ENCODE peak calls at places on chromosomes 4 and X, in five cellular contexts. O is GM12878, T is K562, R is H1, H is HepG2. X is an unnamed sample.

GRCh38 chr4:111398906-111399330 is 746.3 kb upstream of the FAM241A start:
- DNase-seq in O (no peak), T (no peak), R (no peak), H (no peak), X (no peak)

GRCh38 chr4:140238353-140239041 is 84.5 kb upstream of the MAML3 start:
- DNase-seq in O (no peak), T (no peak), R (no peak), H (no peak), X (no peak)

GRCh38 chrX:41600266-41600665 is 88.5 kb upstream of the GPR34 start:
- DNase-seq in O (no peak), T (no peak), R (no peak), H (no peak), X (no peak)

GRCh38 chrX:40663880-40664630 is 16.7 kb upstream of the CXorf38 start:
- DNase-seq in O (no peak), T (peak; percentile 15), R (no peak), H (no peak), X (peak; percentile 39)

GRCh38 chr4:121633642-121634041 is 63.1 kb downstream of the ANXA5 start:
- DNase-seq in O (no peak), T (no peak), R (no peak), H (no peak), X (no peak)

GRCh38 chr4:125703443-125703842 is 388.7 kb downstream of the FAT4 start:
- DNase-seq in O (no peak), T (no peak), R (no peak), H (no peak), X (no peak)

GRCh38 chrX:134999469-134999868 is 8.7 kb downstream of the SMIM10 start:
- DNase-seq in O (peak; percentile 2), T (no peak), R (no peak), H (peak; percentile 44), X (peak; percentile 54)

GRCh38 chr4:25253072-25253447 is 19.2 kb downstream of the PI4K2B start:
- DNase-seq in O (no peak), T (no peak), R (no peak), H (no peak), X (no peak)

GRCh38 chr4:98658287-98659105 is at the start of gene TSPAN5:
- DNase-seq in O (no peak), T (peak; percentile 76), R (no peak), H (peak; percentile 12), X (peak; percentile 73)

GRCh38 chrX:53440631-53441517 is 6.7 kb upstream of the HSD17B10 start:
- DNase-seq in O (no peak), T (no peak), R (no peak), H (peak; percentile 20), X (peak; percentile 37)

GRCh38 chrX:123803331-123803983 is 56.4 kb upstream of the XIAP start:
- DNase-seq in O (no peak), T (peak; percentile 75), R (no peak), H (peak; percentile 97), X (peak; percentile 95)

GRCh38 chr4:186948361-186949291 is 225.0 kb upstream of the FAT1 start:
- DNase-seq in O (no peak), T (no peak), R (no peak), H (no peak), X (peak; percentile 9)

GRCh38 chr4:8775121-8775520 is 96.5 kb downstream of the HMX1 start:
- DNase-seq in O (no peak), T (no peak), R (no peak), H (no peak), X (no peak)

GRCh38 chrX:70201732-70202131 is 24.4 kb downstream of the DGAT2L6 start:
- DNase-seq in O (no peak), T (no peak), R (no peak), H (no peak), X (no peak)

GRCh38 chr4:184838249-184839074 is 12.7 kb upstream of the ACSL1 start:
- DNase-seq in O (no peak), T (peak; percentile 40), R (no peak), H (peak; percentile 98), X (peak; percentile 77)

GRCh38 chr4:76087007-76087769 is 12.7 kb downstream of the ART3 start:
- DNase-seq in O (no peak), T (peak; percentile 62), R (peak; percentile 59), H (peak; percentile 86), X (peak; percentile 56)

GRCh38 chr4:76084542-76084941 is 10.0 kb downstream of the ART3 start:
- DNase-seq in O (no peak), T (no peak), R (no peak), H (no peak), X (no peak)

GRCh38 chr4:76088719-76089118 is 14.2 kb downstream of the ART3 start:
- DNase-seq in O (no peak), T (no peak), R (no peak), H (no peak), X (no peak)

GRCh38 chr4:76078033-76078613 is 3.6 kb downstream of the ART3 start:
- DNase-seq in O (no peak), T (no peak), R (no peak), H (no peak), X (no peak)

DNA sequence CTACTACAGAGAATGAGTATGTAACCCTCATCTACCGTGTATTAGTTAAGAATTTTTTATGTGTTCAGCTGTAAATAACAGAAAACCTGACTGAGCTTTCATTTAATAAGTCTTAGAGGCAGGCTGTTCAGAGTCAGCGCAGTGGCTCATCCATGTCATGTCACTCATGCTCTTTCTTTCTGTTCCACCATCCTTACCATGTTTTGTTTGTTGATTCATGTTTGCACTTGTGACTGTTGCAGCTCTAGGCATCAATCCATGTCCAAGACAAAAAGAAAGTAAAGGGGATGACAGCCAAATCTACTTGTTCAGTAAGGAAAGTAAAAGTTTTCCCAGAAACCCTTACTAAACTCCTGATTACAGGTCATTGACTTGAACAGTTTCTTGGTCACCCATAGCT is 8.9 kb downstream of the ART3 start:
- DNase-seq in O (no peak), T (no peak), R (no peak), H (no peak), X (no peak)
- TF ChIP-seq KDM1A in O (no peak), T (no peak), R (no peak), H (no peak), X (no peak)

GRCh38 chrX:97672608-97673007 is 788.9 kb downstream of the RPA4 start:
- DNase-seq in O (no peak), T (no peak), R (no peak), H (no peak), X (no peak)
- TF ChIP-seq KDM1A in O (no peak), T (no peak), R (no peak), H (no peak), X (no peak)

GRCh38 chr4:118034061-118034785 is at the start of gene NDST3:
- DNase-seq in O (no peak), T (no peak), R (no peak), H (peak; percentile 32), X (peak; percentile 44)
- TF ChIP-seq KDM1A in O (no peak), T (no peak), R (no peak), H (no peak), X (no peak)

GRCh38 chr4:88318751-88319350 is 34.5 kb upstream of the PPM1K start:
- DNase-seq in O (no peak), T (no peak), R (no peak), H (no peak), X (no peak)
- TF ChIP-seq KDM1A in O (no peak), T (no peak), R (no peak), H (no peak), X (no peak)

X was measured in A549.